ENCODE peak calls at places on chromosomes 4 and X, in eight cellular contexts. R is tibial nerve, T is stomach, J is transverse colon, F is sigmoid colon, W is suprapubic skin, M is H1, X is upper lobe of left lung. A is an unnamed sample.

GRCh38 chr4:185028625-185029024 is 10.3 kb downstream of the HELT start:
- DNase-seq in R (no peak), T (no peak), J (no peak), F (no peak), W (no peak), M (no peak), X (no peak), A (no peak)

GRCh38 chr4:22463179-22463578 is 52.7 kb downstream of the ADGRA3 start:
- DNase-seq in R (no peak), T (no peak), J (no peak), F (no peak), W (no peak), M (no peak), X (no peak), A (no peak)

GRCh38 chr4:99458911-99459447 is 23.8 kb upstream of the ADH7 start:
- DNase-seq in R (no peak), T (no peak), J (no peak), F (no peak), W (no peak), M (no peak), X (no peak), A (no peak)

GRCh38 chrX:81957900-81958545 is 756.1 kb downstream of the SH3BGRL start:
- DNase-seq in R (no peak), T (no peak), J (no peak), F (no peak), W (no peak), M (no peak), X (no peak), A (no peak)

GRCh38 chr4:8644966-8645752 is 52.6 kb downstream of the CPZ start:
- DNase-seq in R (no peak), T (peak; percentile 20), J (no peak), F (peak; percentile 52), W (no peak), M (peak; percentile 43), X (no peak), A (no peak)

GRCh38 chrX:118116308-118117068 is at the start of gene KLHL13:
- DNase-seq in R (peak; percentile 7), T (no peak), J (peak; percentile 26), F (peak; percentile 76), W (peak; percentile 62), M (peak; percentile 50), X (no peak), A (peak; percentile 60)

GRCh38 chr4:156805696-156806095 is 165.9 kb downstream of the PDGFC start:
- DNase-seq in R (no peak), T (no peak), J (no peak), F (no peak), W (no peak), M (no peak), X (no peak), A (no peak)

GRCh38 chr4:89899157-89899556 is 4.5 kb downstream of the MMRN1 start:
- DNase-seq in R (no peak), T (no peak), J (no peak), F (no peak), W (no peak), M (no peak), X (no peak), A (no peak)

GRCh38 chr4:140609548-140610425 is 41.0 kb upstream of the UCP1 start:
- DNase-seq in R (no peak), T (no peak), J (no peak), F (no peak), W (no peak), M (no peak), X (no peak), A (peak; percentile 23)

GRCh38 chrX:40374486-40374885 is 206.3 kb upstream of the ATP6AP2 start:
- DNase-seq in R (no peak), T (no peak), J (no peak), F (no peak), W (no peak), M (no peak), X (no peak), A (no peak)

GRCh38 chr4:55087016-55087929 is 38.1 kb downstream of the KDR start:
- DNase-seq in R (no peak), T (no peak), J (no peak), F (no peak), W (no peak), M (no peak), X (no peak), A (no peak)
- H3K36me3 ChIP-seq in R (no peaks in the 10 kb centered on the region), T (no peaks in the 10 kb centered on the region), J (no peaks in the 10 kb centered on the region), F (no peaks in the 10 kb centered on the region), W (no peaks in the 10 kb centered on the region), M (peaks cover 83% of the 10 kb centered on the region), X (peaks cover 4% of the 10 kb centered on the region), A (no peaks in the 10 kb centered on the region)

GRCh38 chr4:40316782-40317635 is 18.1 kb upstream of the CHRNA9 start:
- DNase-seq in R (peak; percentile 42), T (peak; percentile 59), J (peak; percentile 65), F (peak; percentile 73), W (peak; percentile 71), M (peak; percentile 72), X (peak; percentile 60), A (peak; percentile 60)

GRCh38 chr4:40311811-40312346 is 23.3 kb upstream of the CHRNA9 start:
- DNase-seq in R (no peak), T (peak; percentile 48), J (no peak), F (no peak), W (no peak), M (no peak), X (peak; percentile 59), A (no peak)

GRCh38 chr4:40314951-40315350 is 20.2 kb upstream of the CHRNA9 start:
- DNase-seq in R (no peak), T (no peak), J (no peak), F (no peak), W (no peak), M (no peak), X (no peak), A (no peak)

GRCh38 chr4:40317921-40318658 is 17.0 kb upstream of the CHRNA9 start:
- DNase-seq in R (no peak), T (no peak), J (no peak), F (no peak), W (no peak), M (no peak), X (no peak), A (no peak)

GRCh38 chr4:40316333-40316781 is 18.8 kb upstream of the CHRNA9 start:
- DNase-seq in R (no peak), T (no peak), J (no peak), F (peak; percentile 44), W (no peak), M (no peak), X (peak; percentile 31), A (no peak)
- H3K4me3 ChIP-seq in R (no peak overlapping the region), T (peak overlapping the region; percentile 26), J (no peak overlapping the region), F (no peak overlapping the region), W (peak overlapping the region; percentile 40), M (no peak overlapping the region), X (no peak overlapping the region), A (peak overlapping the region; percentile 1)

DNA sequence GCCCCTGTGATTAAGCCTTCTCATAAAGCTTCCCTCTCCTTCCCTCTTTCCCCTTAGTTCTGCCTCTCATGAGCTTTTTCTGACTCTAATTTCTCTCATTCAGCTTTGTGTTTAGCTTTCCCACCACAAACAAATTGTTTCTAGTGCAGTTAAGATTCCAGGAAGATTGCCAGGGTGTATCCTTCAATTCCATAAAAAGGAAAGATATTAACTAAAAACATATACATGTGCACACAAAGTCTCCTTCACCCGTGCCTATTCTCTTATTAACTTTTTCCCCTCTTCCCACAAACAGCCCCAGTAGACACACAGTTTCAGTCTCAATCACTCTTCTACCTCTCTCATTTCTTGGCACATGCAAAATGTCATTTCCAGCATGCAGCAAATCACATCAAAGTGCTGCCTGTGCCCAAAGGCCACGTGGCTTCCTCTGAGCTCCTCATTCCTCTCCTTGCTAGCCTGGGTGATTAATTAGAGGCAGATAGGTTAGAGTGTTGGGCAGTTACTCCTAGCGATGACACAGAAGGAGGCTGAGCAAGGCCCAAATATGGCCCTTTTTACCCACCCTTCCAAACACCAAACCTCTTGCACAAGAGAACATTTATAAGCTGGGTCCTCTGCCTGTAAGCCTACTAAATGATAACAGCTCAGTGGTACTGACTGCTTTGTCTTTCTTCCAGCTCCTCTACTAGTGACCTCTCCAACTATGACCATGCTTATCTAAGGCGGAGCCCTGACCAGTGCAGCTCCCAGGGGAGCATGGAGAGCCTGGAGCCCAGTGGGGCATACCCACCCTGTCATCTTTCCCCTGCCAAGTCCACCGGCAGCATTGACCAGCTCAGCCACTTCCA is 159.6 kb downstream of the SOWAHB start:
- DNase-seq in R (no peak), T (no peak), J (no peak), F (peak; percentile 76), W (no peak), M (no peak), X (no peak), A (peak; percentile 34)
- TF ChIP-seq EP300 in R (no peak), T (peak; percentile 64), J (peak; percentile 45), F (peak; percentile 67), W (peak; percentile 15), M (no peak), X (no peak), A (peak; percentile 50)

DNA sequence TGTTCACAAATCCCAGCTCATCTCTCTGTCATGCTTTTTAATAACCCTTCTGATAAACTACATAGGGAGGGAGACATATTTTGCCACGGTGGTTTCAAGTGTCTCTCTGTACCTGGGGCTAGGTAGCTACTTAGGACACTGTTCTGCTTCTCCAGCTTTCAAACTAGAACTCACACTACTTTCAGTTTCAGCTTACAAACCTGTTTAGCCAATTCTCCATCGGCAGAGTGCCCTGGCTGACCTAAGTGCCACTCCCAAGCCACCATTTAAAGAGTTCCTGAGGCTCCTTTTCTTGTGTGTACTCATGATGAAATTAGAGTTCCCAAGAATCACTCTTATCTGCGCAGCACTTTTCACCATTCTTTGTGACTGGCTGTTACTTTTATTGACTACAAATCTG is 899.2 kb downstream of the FAT4 start:
- DNase-seq in R (no peak), T (no peak), J (no peak), F (no peak), W (no peak), M (no peak), X (peak; percentile 72), A (no peak)
- H3K36me3 ChIP-seq in R (no peaks in the 10 kb centered on the region), T (no peaks in the 10 kb centered on the region), J (no peaks in the 10 kb centered on the region), F (no peaks in the 10 kb centered on the region), W (no peaks in the 10 kb centered on the region), M (no peaks in the 10 kb centered on the region), X (no peaks in the 10 kb centered on the region), A (no peaks in the 10 kb centered on the region)

A was measured in ovary.